ENCODE peak calls at places on chromosome 4, in seven cellular contexts. Q is NCI-H345; N is activated CD8-positive, alpha-beta T cell treated with anti-CD3 and anti-CD28 coated beads, Interleukin-2, amount 10 ng/mL, durations not matched to agents 7 days and 5 days; H is stimulated activated CD4-positive, alpha-beta T cell treated with anti-CD3 and anti-CD28 coated beads, Interleukin-4, amount 100 ng/mL, for 24 hours; S is nucleus accumbens; K is stimulated activated CD8-positive, alpha-beta memory T cell treated with anti-CD3 and anti-CD28 coated beads, Interleukin-7, amount 100 ng/mL, for 24 hours; V is caudate nucleus. D is an unnamed sample.

GRCh38 chr4:10879411-10880110 is 195.0 kb upstream of the CLNK start:
- DNase-seq in Q (no peak), N (no peak), H (no peak), S (no peak), K (no peak), V (no peak), D (no peak)

GRCh38 chr4:142875117-142875516 is 29.0 kb upstream of the INPP4B start:
- DNase-seq in Q (no peak), N (no peak), H (no peak), S (no peak), K (no peak), V (no peak), D (no peak)

GRCh38 chr4:40334591-40335507 is at the start of gene CHRNA9:
- DNase-seq in Q (no peak), N (no peak), H (no peak), S (no peak), K (no peak), V (no peak), D (no peak)

GRCh38 chr4:683982-684571 is 4.9 kb downstream of the SLC49A3 start:
- DNase-seq in Q (peak), N (peak), H (peak), S (peak), K (no peak), V (no peak), D (peak)

GRCh38 chr4:109998867-109999303 is 86.2 kb downstream of the EGF start:
- DNase-seq in Q (peak), N (peak), H (peak), S (no peak), K (no peak), V (no peak), D (no peak)

GRCh38 chr4:136562842-136563241 is 969.5 kb downstream of the PCDH18 start:
- DNase-seq in Q (no peak), N (no peak), H (no peak), S (no peak), K (no peak), V (no peak), D (no peak)

GRCh38 chr4:15893967-15894366 is 44.6 kb downstream of the FGFBP1 start:
- DNase-seq in Q (no peak), N (no peak), H (no peak), S (no peak), K (no peak), V (no peak), D (no peak)

GRCh38 chr4:38902695-38903094 is 35.1 kb downstream of the FAM114A1 start:
- DNase-seq in Q (peak), N (no peak), H (no peak), S (no peak), K (no peak), V (no peak), D (no peak)

GRCh38 chr4:96913437-96914075 is 1073.7 kb downstream of the PDHA2 start:
- DNase-seq in Q (no peak), N (no peak), H (no peak), S (no peak), K (no peak), V (no peak), D (no peak)

GRCh38 chr4:60562353-60562752 is 637.8 kb upstream of the ADGRL3 start:
- DNase-seq in Q (peak), N (no peak), H (no peak), S (no peak), K (no peak), V (no peak), D (no peak)

GRCh38 chr4:56757270-56757746 is 64.2 kb downstream of the SPINK2 start:
- DNase-seq in Q (no peak), N (no peak), H (no peak), S (no peak), K (no peak), V (no peak), D (no peak)

GRCh38 chr4:152265149-152265621 is 270.7 kb downstream of the FBXW7 start:
- DNase-seq in Q (peak), N (no peak), H (no peak), S (no peak), K (no peak), V (no peak), D (no peak)

GRCh38 chr4:57550143-57550542 is 440.0 kb upstream of the IGFBP7 start:
- DNase-seq in Q (no peak), N (no peak), H (no peak), S (no peak), K (no peak), V (no peak), D (no peak)

GRCh38 chr4:177480796-177481195 is 38.6 kb upstream of the AGA start:
- DNase-seq in Q (no peak), N (no peak), H (no peak), S (no peak), K (no peak), V (no peak), D (no peak)

GRCh38 chr4:98447648-98448047 is 186.5 kb downstream of the RAP1GDS1 start:
- DNase-seq in Q (no peak), N (peak), H (no peak), S (no peak), K (no peak), V (no peak), D (no peak)

GRCh38 chr4:175806741-175807140 is 5.3 kb downstream of the GPM6A start:
- DNase-seq in Q (no peak), N (no peak), H (no peak), S (no peak), K (no peak), V (no peak), D (no peak)

GRCh38 chr4:141047228-141047884 is 85.9 kb downstream of the RNF150 start:
- DNase-seq in Q (no peak), N (no peak), H (no peak), S (no peak), K (no peak), V (no peak), D (no peak)